ENCODE peak calls at places on chromosomes 6 and 20, in five cellular contexts. O is endothelial cell of umbilical vein, N is activated T-helper 1 cell treated with Interleukin-2 at 50 U/mL for 16 hours, M is PC-3, I is GM04504. F is an unnamed sample.

GRCh38 chr6:95501032-95501904 is 76.1 kb upstream of the MANEA start:
- DNase-seq in I (no peak), N (no peak), O (no peak), M (no peak), F (no peak)

GRCh38 chr6:138005846-138006245 is 101.4 kb downstream of the PERP start:
- DNase-seq in I (no peak), M (no peak), N (no peak), O (no peak), F (no peak)

GRCh38 chr20:13426870-13427269 is 205.8 kb downstream of the ISM1 start:
- DNase-seq in O (no peak), N (no peak), M (no peak), I (no peak), F (no peak)

GRCh38 chr6:5425267-5425666 is 164.0 kb downstream of the FARS2 start:
- DNase-seq in O (no peak), I (no peak), M (no peak), N (no peak), F (no peak)

GRCh38 chr6:6556738-6557503 is 31.6 kb upstream of the LY86 start:
- DNase-seq in O (peak; percentile 44), I (no peak), M (peak; percentile 63), N (peak; percentile 7), F (peak; percentile 38)

GRCh38 chr6:47042238-47042843 is at the start of gene ADGRF1:
- DNase-seq in M (peak; percentile 91), O (no peak), I (no peak), N (no peak), F (no peak)

GRCh38 chr6:52227495-52227894 is 16.8 kb downstream of the IL17F start:
- DNase-seq in N (no peak), I (no peak), M (no peak), O (no peak), F (no peak)

GRCh38 chr6:57102976-57103375 is 13.0 kb downstream of the ZNF451 start:
- DNase-seq in M (no peak), N (no peak), I (no peak), O (no peak), F (no peak)

GRCh38 chr6:81401970-81402690 is 350.4 kb downstream of the TENT5A start:
- DNase-seq in M (peak; percentile 17), N (no peak), O (no peak), I (peak; percentile 10), F (peak; percentile 69)

GRCh38 chr6:161107779-161108380 is 116.3 kb downstream of the MAP3K4 start:
- DNase-seq in O (no peak), I (no peak), N (no peak), M (no peak), F (no peak)

GRCh38 chr6:33740204-33740608 is 6.5 kb downstream of the IP6K3 start:
- DNase-seq in M (no peak), O (no peak), N (no peak), I (no peak), F (no peak)

GRCh38 chr6:39517763-39518162 is 195.3 kb upstream of the KCNK16 start:
- DNase-seq in I (no peak), M (no peak), O (no peak), N (no peak), F (peak; percentile 49)

GRCh38 chr6:28134015-28134414 is 7.7 kb upstream of the ZKSCAN8 start:
- DNase-seq in N (no peak), I (no peak), M (peak; percentile 61), O (peak; percentile 45), F (peak; percentile 50)

GRCh38 chr6:136412410-136412809 is 122.8 kb upstream of the BCLAF1 start:
- DNase-seq in I (no peak), O (no peak), M (no peak), N (no peak), F (no peak)

GRCh38 chr6:38273325-38273724 is 366.4 kb downstream of the BTBD9 start:
- DNase-seq in N (no peak), O (no peak), I (peak; percentile 49), M (no peak), F (peak; percentile 65)

GRCh38 chr6:38846844-38847243 is 131.7 kb downstream of the DNAH8 start:
- DNase-seq in I (no peak), M (peak; percentile 92), O (no peak), N (no peak), F (peak; percentile 42)

GRCh38 chr6:159604443-159604956 is 88.5 kb downstream of the SOD2 start:
- DNase-seq in I (no peak), M (no peak), O (no peak), N (no peak), F (no peak)

GRCh38 chr6:31836036-31836675 is 8.6 kb downstream of the HSPA1B start:
- DNase-seq in O (no peak), N (no peak), M (no peak), I (no peak), F (no peak)

GRCh38 chr6:18395851-18396187 is 8.7 kb downstream of the RNF144B start:
- DNase-seq in I (no peak), M (peak; percentile 28), N (no peak), O (peak; percentile 37), F (no peak)

GRCh38 chr6:109782401-109783046 is 91.4 kb downstream of the FIG4 start:
- DNase-seq in N (no peak), M (no peak), I (no peak), O (no peak), F (no peak)

GRCh38 chr6:73006161-73006560 is 219.1 kb downstream of the KHDC1L start:
- DNase-seq in M (no peak), I (no peak), O (no peak), N (no peak), F (peak; percentile 16)

GRCh38 chr6:167409078-167409477 is 84.2 kb downstream of the TTLL2 start:
- DNase-seq in N (no peak), M (no peak), I (no peak), O (no peak), F (no peak)

GRCh38 chr6:82197784-82198183 is 49.8 kb downstream of the IBTK start:
- DNase-seq in N (no peak), M (no peak), I (no peak), O (peak; percentile 20), F (no peak)

GRCh38 chr20:33552519-33552918 is 62.6 kb downstream of the CBFA2T2 start:
- DNase-seq in N (no peak), I (no peak), M (no peak), O (no peak), F (no peak)

GRCh38 chr6:24566020-24566752 is 71.4 kb downstream of the ALDH5A1 start:
- DNase-seq in M (peak; percentile 59), N (no peak), O (no peak), I (no peak), F (peak; percentile 12)

GRCh38 chr6:392441-393390 is 1.2 kb downstream of the IRF4 start:
- DNase-seq in M (no peak), O (no peak), I (no peak), N (no peak), F (peak; percentile 9)

GRCh38 chr6:143596857-143597256 is 80.9 kb upstream of the PHACTR2 start:
- DNase-seq in O (no peak), M (no peak), I (peak; percentile 86), N (no peak), F (peak; percentile 80)